ENCODE peak calls at places on chromosome 11, in nine cellular contexts. One of them, this sample, is unnamed. For H3K4me1, the result is how much of the 10 kb centered on the place peaks cover.

GRCh38 chr11:20363500-20364411 is at the start of gene HTATIP2:
- DNase-seq in Karpas-422: peak
- DNase-seq in uterus: peak
- DNase-seq in body of pancreas: peak
- DNase-seq in right lobe of liver: peak
- DNase-seq in tibial nerve: no peak
- DNase-seq in pancreas: peak
- DNase-seq in esophagus squamous epithelium: no peak
- DNase-seq in heart left ventricle: peak
- DNase-seq in this sample: peak

GRCh38 chr11:8266246-8267241 is 2.9 kb upstream of the LMO1 start:
- DNase-seq in Karpas-422: no peak
- DNase-seq in uterus: peak
- DNase-seq in body of pancreas: no peak
- DNase-seq in right lobe of liver: peak
- DNase-seq in tibial nerve: no peak
- DNase-seq in pancreas: peak
- DNase-seq in esophagus squamous epithelium: no peak
- DNase-seq in heart left ventricle: no peak
- DNase-seq in this sample: no peak

GRCh38 chr11:96127596-96127959 is 203.7 kb upstream of the MTMR2 start:
- DNase-seq in Karpas-422: no peak
- DNase-seq in uterus: no peak
- DNase-seq in body of pancreas: no peak
- DNase-seq in right lobe of liver: no peak
- DNase-seq in tibial nerve: no peak
- DNase-seq in pancreas: no peak
- DNase-seq in esophagus squamous epithelium: no peak
- DNase-seq in heart left ventricle: no peak
- DNase-seq in this sample: no peak

GRCh38 chr11:11407065-11407737 is 54.2 kb upstream of the CSNK2A3 start:
- DNase-seq in Karpas-422: peak
- DNase-seq in uterus: no peak
- DNase-seq in body of pancreas: no peak
- DNase-seq in right lobe of liver: no peak
- DNase-seq in tibial nerve: no peak
- DNase-seq in pancreas: no peak
- DNase-seq in esophagus squamous epithelium: no peak
- DNase-seq in heart left ventricle: peak
- DNase-seq in this sample: no peak

GRCh38 chr11:111305403-111305802 is 7.1 kb downstream of the POU2AF3 start:
- DNase-seq in Karpas-422: peak
- DNase-seq in uterus: no peak
- DNase-seq in body of pancreas: no peak
- DNase-seq in right lobe of liver: no peak
- DNase-seq in tibial nerve: no peak
- DNase-seq in pancreas: no peak
- DNase-seq in esophagus squamous epithelium: no peak
- DNase-seq in heart left ventricle: no peak
- DNase-seq in this sample: no peak

GRCh38 chr11:115168229-115168671 is 336.0 kb downstream of the CADM1 start:
- DNase-seq in Karpas-422: no peak
- DNase-seq in uterus: no peak
- DNase-seq in body of pancreas: peak
- DNase-seq in right lobe of liver: no peak
- DNase-seq in tibial nerve: no peak
- DNase-seq in pancreas: no peak
- DNase-seq in esophagus squamous epithelium: no peak
- DNase-seq in heart left ventricle: peak
- DNase-seq in this sample: no peak

GRCh38 chr11:78560826-78561484 is 13.7 kb downstream of the NARS2 start:
- DNase-seq in Karpas-422: no peak
- DNase-seq in uterus: no peak
- DNase-seq in body of pancreas: no peak
- DNase-seq in right lobe of liver: no peak
- DNase-seq in tibial nerve: no peak
- DNase-seq in pancreas: no peak
- DNase-seq in esophagus squamous epithelium: no peak
- DNase-seq in heart left ventricle: no peak
- DNase-seq in this sample: no peak

GRCh38 chr11:81644239-81644840 is 1089.3 kb downstream of the FAM181B start:
- DNase-seq in Karpas-422: peak
- DNase-seq in uterus: no peak
- DNase-seq in body of pancreas: peak
- DNase-seq in right lobe of liver: no peak
- DNase-seq in tibial nerve: no peak
- DNase-seq in pancreas: no peak
- DNase-seq in esophagus squamous epithelium: no peak
- DNase-seq in heart left ventricle: no peak
- DNase-seq in this sample: no peak

GRCh38 chr11:74490945-74491344 is 2.6 kb downstream of the LIPT2 start:
- DNase-seq in Karpas-422: no peak
- DNase-seq in uterus: no peak
- DNase-seq in body of pancreas: no peak
- DNase-seq in right lobe of liver: no peak
- DNase-seq in tibial nerve: no peak
- DNase-seq in pancreas: no peak
- DNase-seq in esophagus squamous epithelium: no peak
- DNase-seq in heart left ventricle: no peak
- DNase-seq in this sample: no peak

GRCh38 chr11:115193931-115194797 is 310.1 kb downstream of the CADM1 start:
- DNase-seq in Karpas-422: no peak
- DNase-seq in uterus: no peak
- DNase-seq in body of pancreas: no peak
- DNase-seq in right lobe of liver: no peak
- DNase-seq in tibial nerve: no peak
- DNase-seq in pancreas: no peak
- DNase-seq in esophagus squamous epithelium: no peak
- DNase-seq in heart left ventricle: no peak
- DNase-seq in this sample: no peak

GRCh38 chr11:2932850-2933251 is 3.6 kb upstream of the PHLDA2 start:
- DNase-seq in Karpas-422: no peak
- DNase-seq in uterus: no peak
- DNase-seq in body of pancreas: no peak
- DNase-seq in right lobe of liver: no peak
- DNase-seq in tibial nerve: no peak
- DNase-seq in pancreas: no peak
- DNase-seq in esophagus squamous epithelium: no peak
- DNase-seq in heart left ventricle: no peak
- DNase-seq in this sample: peak

GRCh38 chr11:43942651-43943356 is 367 bp downstream of the C11orf96 start:
- DNase-seq in Karpas-422: no peak
- DNase-seq in uterus: peak
- DNase-seq in body of pancreas: no peak
- DNase-seq in right lobe of liver: no peak
- DNase-seq in tibial nerve: no peak
- DNase-seq in pancreas: peak
- DNase-seq in esophagus squamous epithelium: no peak
- DNase-seq in heart left ventricle: no peak
- DNase-seq in this sample: peak

GRCh38 chr11:95262994-95263764 is 32.2 kb upstream of the SESN3 start:
- DNase-seq in Karpas-422: peak
- DNase-seq in uterus: no peak
- DNase-seq in body of pancreas: no peak
- DNase-seq in right lobe of liver: no peak
- DNase-seq in tibial nerve: no peak
- DNase-seq in pancreas: no peak
- DNase-seq in esophagus squamous epithelium: no peak
- DNase-seq in heart left ventricle: no peak
- DNase-seq in this sample: no peak

GRCh38 chr11:61964941-61965282 is 2.5 kb downstream of the FTH1 start:
- DNase-seq in Karpas-422: no peak
- DNase-seq in uterus: no peak
- DNase-seq in body of pancreas: no peak
- DNase-seq in right lobe of liver: no peak
- DNase-seq in tibial nerve: no peak
- DNase-seq in pancreas: no peak
- DNase-seq in esophagus squamous epithelium: no peak
- DNase-seq in heart left ventricle: no peak
- DNase-seq in this sample: no peak

GRCh38 chr11:61962213-61963015 is 5.0 kb downstream of the FTH1 start:
- DNase-seq in Karpas-422: no peak
- DNase-seq in uterus: no peak
- DNase-seq in body of pancreas: no peak
- DNase-seq in right lobe of liver: no peak
- DNase-seq in tibial nerve: no peak
- DNase-seq in pancreas: no peak
- DNase-seq in esophagus squamous epithelium: no peak
- DNase-seq in heart left ventricle: no peak
- DNase-seq in this sample: no peak

GRCh38 chr11:61961570-61962212 is 5.7 kb downstream of the FTH1 start:
- DNase-seq in Karpas-422: no peak
- DNase-seq in uterus: peak
- DNase-seq in body of pancreas: peak
- DNase-seq in right lobe of liver: no peak
- DNase-seq in tibial nerve: peak
- DNase-seq in pancreas: no peak
- DNase-seq in esophagus squamous epithelium: no peak
- DNase-seq in heart left ventricle: peak
- DNase-seq in this sample: no peak

GRCh38 chr11:61963282-61964057 is 4.0 kb downstream of the FTH1 start:
- DNase-seq in Karpas-422: peak
- DNase-seq in uterus: no peak
- DNase-seq in body of pancreas: peak
- DNase-seq in right lobe of liver: no peak
- DNase-seq in tibial nerve: no peak
- DNase-seq in pancreas: no peak
- DNase-seq in esophagus squamous epithelium: no peak
- DNase-seq in heart left ventricle: no peak
- DNase-seq in this sample: no peak

DNA sequence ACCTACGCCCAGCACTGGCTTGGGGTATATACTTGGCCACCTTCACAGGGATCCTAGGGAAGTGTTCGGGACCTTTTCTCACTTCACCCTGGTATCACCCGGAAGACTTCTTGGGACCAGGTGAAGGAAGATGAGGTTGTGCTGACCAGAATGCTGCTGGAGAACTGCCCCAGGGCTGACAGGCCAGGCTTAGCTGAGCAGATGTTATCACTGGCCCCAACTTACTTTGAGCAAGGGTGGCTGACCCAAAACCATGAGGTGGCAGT is 4.5 kb downstream of the FTH1 start:
- DNase-seq in Karpas-422: no peak
- DNase-seq in uterus: no peak
- DNase-seq in body of pancreas: no peak
- DNase-seq in right lobe of liver: no peak
- DNase-seq in tibial nerve: no peak
- DNase-seq in pancreas: no peak
- DNase-seq in esophagus squamous epithelium: no peak
- DNase-seq in heart left ventricle: no peak
- DNase-seq in this sample: no peak
- H3K27ac ChIP-seq in Karpas-422: no peak
- H3K27ac ChIP-seq in uterus: peak
- H3K27ac ChIP-seq in body of pancreas: peak
- H3K27ac ChIP-seq in right lobe of liver: peak
- H3K27ac ChIP-seq in tibial nerve: peak
- H3K27ac ChIP-seq in pancreas: peak
- H3K27ac ChIP-seq in esophagus squamous epithelium: peak
- H3K27ac ChIP-seq in heart left ventricle: peak
- H3K27ac ChIP-seq in this sample: peak

GRCh38 chr11:63765688-63766241 is 2.8 kb downstream of the ZFTA start:
- DNase-seq in Karpas-422: no peak
- DNase-seq in uterus: peak
- DNase-seq in body of pancreas: no peak
- DNase-seq in right lobe of liver: peak
- DNase-seq in tibial nerve: no peak
- DNase-seq in pancreas: peak
- DNase-seq in esophagus squamous epithelium: no peak
- DNase-seq in heart left ventricle: no peak
- DNase-seq in this sample: peak
- H3K4me1 ChIP-seq in Karpas-422: under half
- H3K4me1 ChIP-seq in uterus: under half
- H3K4me1 ChIP-seq in body of pancreas: half or more
- H3K4me1 ChIP-seq in right lobe of liver: under half
- H3K4me1 ChIP-seq in tibial nerve: half or more
- H3K4me1 ChIP-seq in pancreas: under half
- H3K4me1 ChIP-seq in esophagus squamous epithelium: under half
- H3K4me1 ChIP-seq in heart left ventricle: under half
- H3K4me1 ChIP-seq in this sample: under half

GRCh38 chr11:119355091-119355843 is 8.8 kb upstream of the MFRP start:
- DNase-seq in Karpas-422: no peak
- DNase-seq in uterus: peak
- DNase-seq in body of pancreas: no peak
- DNase-seq in right lobe of liver: no peak
- DNase-seq in tibial nerve: no peak
- DNase-seq in pancreas: no peak
- DNase-seq in esophagus squamous epithelium: no peak
- DNase-seq in heart left ventricle: no peak
- DNase-seq in this sample: no peak

GRCh38 chr11:119361056-119361787 is 14.7 kb upstream of the MFRP start:
- DNase-seq in Karpas-422: peak
- DNase-seq in uterus: peak
- DNase-seq in body of pancreas: peak
- DNase-seq in right lobe of liver: peak
- DNase-seq in tibial nerve: no peak
- DNase-seq in pancreas: peak
- DNase-seq in esophagus squamous epithelium: no peak
- DNase-seq in heart left ventricle: peak
- DNase-seq in this sample: peak

GRCh38 chr11:119356349-119357031 is 10.0 kb upstream of the MFRP start:
- DNase-seq in Karpas-422: peak
- DNase-seq in uterus: peak
- DNase-seq in body of pancreas: no peak
- DNase-seq in right lobe of liver: peak
- DNase-seq in tibial nerve: peak
- DNase-seq in pancreas: no peak
- DNase-seq in esophagus squamous epithelium: no peak
- DNase-seq in heart left ventricle: peak
- DNase-seq in this sample: peak

GRCh38 chr11:119359365-119360229 is 13.1 kb upstream of the MFRP start:
- DNase-seq in Karpas-422: peak
- DNase-seq in uterus: peak
- DNase-seq in body of pancreas: no peak
- DNase-seq in right lobe of liver: no peak
- DNase-seq in tibial nerve: no peak
- DNase-seq in pancreas: no peak
- DNase-seq in esophagus squamous epithelium: no peak
- DNase-seq in heart left ventricle: no peak
- DNase-seq in this sample: no peak

GRCh38 chr11:119357069-119357468 is 10.6 kb upstream of the MFRP start:
- DNase-seq in Karpas-422: no peak
- DNase-seq in uterus: peak
- DNase-seq in body of pancreas: no peak
- DNase-seq in right lobe of liver: no peak
- DNase-seq in tibial nerve: no peak
- DNase-seq in pancreas: no peak
- DNase-seq in esophagus squamous epithelium: no peak
- DNase-seq in heart left ventricle: no peak
- DNase-seq in this sample: no peak
- H3K27ac ChIP-seq in Karpas-422: peak
- H3K27ac ChIP-seq in uterus: peak
- H3K27ac ChIP-seq in body of pancreas: no peak
- H3K27ac ChIP-seq in right lobe of liver: no peak
- H3K27ac ChIP-seq in tibial nerve: peak
- H3K27ac ChIP-seq in pancreas: no peak
- H3K27ac ChIP-seq in esophagus squamous epithelium: peak
- H3K27ac ChIP-seq in heart left ventricle: peak
- H3K27ac ChIP-seq in this sample: peak

DNA sequence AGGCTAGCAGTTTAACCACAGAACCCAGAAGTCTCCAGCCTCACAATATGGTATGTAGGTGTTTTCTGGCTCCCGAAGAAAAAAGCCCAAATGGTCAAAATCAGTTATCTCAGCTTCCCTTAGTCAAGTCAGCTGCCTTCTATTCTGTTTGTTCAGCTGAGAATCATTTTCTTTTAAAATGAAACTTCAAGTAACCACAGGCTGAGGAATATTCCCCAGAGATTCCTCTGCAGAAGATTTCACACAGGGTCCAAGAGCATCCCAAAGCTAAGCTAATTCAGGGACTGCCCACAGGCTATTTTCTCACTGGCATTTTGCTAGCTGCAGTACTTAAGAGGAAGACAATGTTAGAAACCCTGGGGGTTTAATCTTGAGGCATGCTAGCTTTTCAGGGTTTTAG is 977.0 kb upstream of the CHORDC1 start:
- DNase-seq in Karpas-422: no peak
- DNase-seq in uterus: no peak
- DNase-seq in body of pancreas: no peak
- DNase-seq in right lobe of liver: no peak
- DNase-seq in tibial nerve: no peak
- DNase-seq in pancreas: no peak
- DNase-seq in esophagus squamous epithelium: no peak
- DNase-seq in heart left ventricle: no peak
- DNase-seq in this sample: no peak
- H3K4me1 ChIP-seq in Karpas-422: under half
- H3K4me1 ChIP-seq in uterus: under half
- H3K4me1 ChIP-seq in body of pancreas: under half
- H3K4me1 ChIP-seq in right lobe of liver: under half
- H3K4me1 ChIP-seq in tibial nerve: under half
- H3K4me1 ChIP-seq in pancreas: under half
- H3K4me1 ChIP-seq in esophagus squamous epithelium: under half
- H3K4me1 ChIP-seq in heart left ventricle: under half
- H3K4me1 ChIP-seq in this sample: under half

This sample was measured in lower lobe of right lung.